ENCODE peak calls at places on chromosomes 7 and 10, in six cellular contexts. W, Z, J, K, M and Q are unnamed samples.

GRCh38 chr10:878333-878753 is 53.2 kb downstream of the LARP4B start:
- DNase-seq in Z (no peak), W (no peak), K (no peak), J (no peak), M (no peak), Q (no peak)

GRCh38 chr7:94313926-94314325 is 80.8 kb upstream of the COL1A2 start:
- DNase-seq in Z (no peak), W (no peak), J (no peak), K (no peak), M (no peak), Q (no peak)

GRCh38 chr7:99203092-99203491 is 4.8 kb downstream of the KPNA7 start:
- DNase-seq in W (no peak), K (no peak), J (no peak), Z (no peak), M (no peak), Q (no peak)

GRCh38 chr7:131307627-131308026 is 20.0 kb upstream of the MKLN1 start:
- DNase-seq in Z (no peak), K (no peak), J (no peak), M (no peak), W (no peak), Q (peak)

GRCh38 chr7:17274551-17275245 is 23.8 kb upstream of the AHR start:
- DNase-seq in M (no peak), W (no peak), Z (peak), K (peak), J (no peak), Q (peak)

GRCh38 chr7:51229106-51229537 is 87.5 kb downstream of the COBL start:
- DNase-seq in W (peak), J (no peak), Z (no peak), M (no peak), K (no peak), Q (no peak)

GRCh38 chr10:106705576-106706526 is 458.7 kb downstream of the SORCS1 start:
- DNase-seq in Z (no peak), M (peak), W (peak), J (peak), K (peak), Q (peak)

GRCh38 chr10:114682532-114682931 is 24.5 kb upstream of the ABLIM1 start:
- DNase-seq in W (no peak), J (no peak), Z (no peak), K (no peak), M (no peak), Q (no peak)

GRCh38 chr7:81064446-81064845 is 145.6 kb upstream of the SEMA3C start:
- DNase-seq in K (no peak), M (no peak), Z (no peak), J (no peak), W (no peak), Q (peak)

GRCh38 chr7:8441106-8441590 is 7.7 kb downstream of the NXPH1 start:
- DNase-seq in J (no peak), K (no peak), M (no peak), Z (no peak), W (no peak), Q (no peak)

GRCh38 chr7:138670594-138670993 is 30.6 kb downstream of the SVOPL start:
- DNase-seq in M (no peak), Z (no peak), K (no peak), J (no peak), W (no peak), Q (no peak)

GRCh38 chr7:29336851-29337627 is 142.5 kb downstream of the CHN2 start:
- DNase-seq in K (no peak), W (no peak), Z (no peak), M (no peak), J (no peak), Q (peak)

GRCh38 chr7:1646957-1647891 is 22.9 kb upstream of the ELFN1 start:
- DNase-seq in Z (no peak), W (no peak), K (no peak), J (no peak), M (no peak), Q (no peak)

GRCh38 chr7:28316489-28316888 is 95.8 kb upstream of the CREB5 start:
- DNase-seq in J (no peak), K (no peak), Z (no peak), W (no peak), M (no peak), Q (no peak)

GRCh38 chr7:75624134-75624832 is 114.5 kb downstream of the HIP1 start:
- DNase-seq in W (peak), M (no peak), Z (no peak), K (no peak), J (no peak), Q (no peak)

GRCh38 chr7:137953043-137953691 is 48.7 kb downstream of the CREB3L2 start:
- DNase-seq in W (no peak), M (no peak), Z (no peak), J (no peak), K (no peak), Q (no peak)

GRCh38 chr7:123865517-123866117 is 20.6 kb downstream of the HYAL4 start:
- DNase-seq in K (peak), W (peak), J (no peak), Z (peak), M (peak), Q (peak)

GRCh38 chr7:25664593-25664992 is 436.3 kb upstream of the NPVF start:
- DNase-seq in K (no peak), Z (no peak), W (no peak), J (no peak), M (no peak), Q (no peak)

GRCh38 chr7:102292813-102293798 is 6.4 kb downstream of the SH2B2 start:
- DNase-seq in M (no peak), W (no peak), K (no peak), J (no peak), Z (no peak), Q (no peak)

GRCh38 chr10:31958849-31959248 is 30.2 kb upstream of the ARHGAP12 start:
- DNase-seq in Z (no peak), K (no peak), J (no peak), W (no peak), M (no peak), Q (no peak)

GRCh38 chr7:152521420-152522337 is 85.9 kb upstream of the KMT2C start:
- DNase-seq in W (peak), Z (no peak), J (no peak), K (no peak), M (no peak), Q (peak)

GRCh38 chr10:78706256-78706655 is 362.5 kb upstream of the ZMIZ1 start:
- DNase-seq in Z (no peak), M (no peak), K (no peak), W (no peak), J (no peak), Q (no peak)

GRCh38 chr10:2921956-2922680 is 145.2 kb upstream of the PFKP start:
- DNase-seq in Z (no peak), W (no peak), M (no peak), J (no peak), K (peak), Q (no peak)

GRCh38 chr7:86908948-86909347 is 150.5 kb downstream of the ELAPOR2 start:
- DNase-seq in Z (no peak), M (no peak), W (no peak), J (no peak), K (no peak), Q (no peak)

GRCh38 chr10:47026301-47027107 is 115.3 kb downstream of the PTPN20 start:
- DNase-seq in J (no peak), M (no peak), Z (no peak), K (no peak), W (peak), Q (no peak)

GRCh38 chr7:5620459-5620881 is 161.0 kb downstream of the RNF216 start:
- DNase-seq in M (no peak), K (no peak), Z (no peak), W (no peak), J (no peak), Q (no peak)

GRCh38 chr7:47218378-47219176 is 363.3 kb downstream of the TNS3 start:
- DNase-seq in J (no peak), Z (no peak), K (no peak), W (no peak), M (no peak), Q (no peak)

GRCh38 chr7:45874408-45875131 is 1.7 kb upstream of the CCDC201 start:
- DNase-seq in M (no peak), K (no peak), W (no peak), Z (peak), J (peak), Q (no peak)

GRCh38 chr7:129146237-129146979 is 1.9 kb downstream of the TSPAN33 start:
- DNase-seq in Z (no peak), K (no peak), W (no peak), M (no peak), J (no peak), Q (no peak)

GRCh38 chr7:116782177-116782711 is 80.1 kb upstream of the CAPZA2 start:
- DNase-seq in W (no peak), J (no peak), K (no peak), M (peak), Z (no peak), Q (no peak)

GRCh38 chr7:104530243-104530642 is 201.8 kb downstream of the LHFPL3 start:
- DNase-seq in Z (no peak), J (no peak), W (no peak), M (no peak), K (no peak), Q (no peak)

GRCh38 chr10:29555746-29556481 is 78.9 kb downstream of the SVIL start:
- DNase-seq in K (no peak), Z (peak), M (no peak), J (no peak), W (no peak), Q (no peak)

GRCh38 chr10:24115403-24115802 is 93.5 kb upstream of the KIAA1217 start:
- DNase-seq in W (no peak), K (no peak), M (no peak), Z (no peak), J (no peak), Q (no peak)

GRCh38 chr10:96614515-96614914 is 27.7 kb upstream of the TM9SF3 start:
- DNase-seq in J (peak), M (no peak), Z (peak), W (no peak), K (peak), Q (peak)

GRCh38 chr10:131786756-131787605 is 113.8 kb upstream of the PPP2R2D start:
- DNase-seq in Z (no peak), J (peak), K (peak), M (peak), W (peak), Q (peak)